ENCODE peak calls at places on chromosomes 1 and 21, in five cellular contexts. One of them, this sample, is unnamed.
A peak's percentile ranks its signal among the peaks of the same experiment; 100 is the strongest.

GRCh38 chr21:23463365-23463764 is 2143.9 kb downstream of the MRPL39 start:
- DNase-seq in GM23248: no peak
- DNase-seq in HCT116: no peak
- DNase-seq in tibial artery: no peak
- DNase-seq in Panc1: no peak
- DNase-seq in this sample: no peak

GRCh38 chr1:150516616-150517015 is 1.1 kb downstream of the FALEC start:
- DNase-seq in HCT116: no peak
- DNase-seq in tibial artery: no peak
- DNase-seq in Panc1: no peak
- DNase-seq in GM23248: no peak
- DNase-seq in this sample: no peak

GRCh38 chr1:25694591-25695007 is 78.0 kb downstream of the MAN1C1 start:
- DNase-seq in tibial artery: peak; percentile 36
- DNase-seq in HCT116: no peak
- DNase-seq in Panc1: no peak
- DNase-seq in GM23248: peak; percentile 66
- DNase-seq in this sample: no peak

GRCh38 chr1:8552820-8553397 is 235.0 kb downstream of the SLC45A1 start:
- DNase-seq in GM23248: no peak
- DNase-seq in HCT116: no peak
- DNase-seq in Panc1: no peak
- DNase-seq in tibial artery: no peak
- DNase-seq in this sample: no peak

GRCh38 chr21:29217818-29218252 is 80.9 kb upstream of the BACH1 start:
- DNase-seq in HCT116: peak; percentile 12
- DNase-seq in GM23248: peak; percentile 94
- DNase-seq in tibial artery: no peak
- DNase-seq in Panc1: peak; percentile 90
- DNase-seq in this sample: no peak

GRCh38 chr1:191575180-191575579 is 583.1 kb upstream of the RGS18 start:
- DNase-seq in Panc1: no peak
- DNase-seq in tibial artery: no peak
- DNase-seq in GM23248: no peak
- DNase-seq in HCT116: no peak
- DNase-seq in this sample: no peak

GRCh38 chr1:23446644-23447310 is 22.2 kb upstream of the TCEA3 start:
- DNase-seq in GM23248: no peak
- DNase-seq in tibial artery: no peak
- DNase-seq in Panc1: no peak
- DNase-seq in HCT116: no peak
- DNase-seq in this sample: no peak

GRCh38 chr1:190102757-190103326 is 374.8 kb downstream of the BRINP3 start:
- DNase-seq in HCT116: no peak
- DNase-seq in tibial artery: no peak
- DNase-seq in Panc1: no peak
- DNase-seq in GM23248: no peak
- DNase-seq in this sample: no peak

GRCh38 chr21:40340357-40340756 is 473.1 kb downstream of the PCP4 start:
- DNase-seq in Panc1: no peak
- DNase-seq in GM23248: no peak
- DNase-seq in HCT116: no peak
- DNase-seq in tibial artery: no peak
- DNase-seq in this sample: no peak

GRCh38 chr1:218066332-218066731 is 218.8 kb upstream of the RRP15 start:
- DNase-seq in GM23248: no peak
- DNase-seq in Panc1: no peak
- DNase-seq in tibial artery: no peak
- DNase-seq in HCT116: no peak
- DNase-seq in this sample: no peak

GRCh38 chr21:38244885-38245869 is 11.6 kb upstream of the KCNJ15 start:
- DNase-seq in GM23248: peak; percentile 98
- DNase-seq in tibial artery: no peak
- DNase-seq in Panc1: no peak
- DNase-seq in HCT116: no peak
- DNase-seq in this sample: peak; percentile 89

DNA sequence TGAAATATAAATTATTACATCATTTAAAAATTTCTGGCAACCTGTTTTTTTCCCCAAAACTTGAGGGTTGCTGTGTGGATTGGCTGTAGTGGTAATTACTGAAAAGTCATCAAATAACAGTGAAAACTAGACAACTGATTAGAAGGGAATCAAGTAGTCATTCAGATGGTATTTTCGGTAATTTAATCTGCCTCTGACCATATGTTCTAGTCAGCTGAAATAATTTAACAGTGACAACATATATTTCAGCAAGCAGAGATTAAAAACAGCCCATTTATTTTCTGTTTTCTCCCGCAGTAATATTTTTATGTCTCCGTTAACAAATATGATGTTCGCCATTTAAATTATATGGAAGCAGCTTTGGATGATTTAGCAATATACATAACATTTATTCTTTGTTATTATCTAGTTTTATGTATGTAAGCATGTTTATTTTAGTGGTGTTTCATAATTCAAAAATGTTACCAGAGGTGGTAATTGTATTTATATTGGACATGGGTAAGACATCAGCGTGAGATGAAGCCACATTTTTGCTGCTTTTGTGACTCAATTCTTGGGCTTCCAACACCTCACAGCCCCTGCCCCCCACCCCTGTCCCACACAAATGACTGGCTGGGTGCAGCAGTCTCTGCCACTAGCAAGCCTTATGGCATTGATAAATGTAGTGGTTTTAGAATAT is 104.4 kb downstream of the GALNT2 start:
- DNase-seq in HCT116: no peak
- DNase-seq in Panc1: no peak
- DNase-seq in tibial artery: no peak
- DNase-seq in GM23248: peak; percentile 79
- DNase-seq in this sample: no peak
- H3K4me1 ChIP-seq in HCT116: no peaks in the 10 kb centered on the region
- H3K4me1 ChIP-seq in Panc1: no peaks in the 10 kb centered on the region
- H3K4me1 ChIP-seq in tibial artery: no peaks in the 10 kb centered on the region
- H3K4me1 ChIP-seq in GM23248: peaks cover 26% of the 10 kb centered on the region
- H3K4me1 ChIP-seq in this sample: no peaks in the 10 kb centered on the region

GRCh38 chr1:98054786-98055185 is 134.0 kb upstream of the DPYD start:
- DNase-seq in GM23248: no peak
- DNase-seq in Panc1: no peak
- DNase-seq in tibial artery: no peak
- DNase-seq in HCT116: no peak
- DNase-seq in this sample: no peak

GRCh38 chr1:98055457-98055856 is 134.6 kb upstream of the DPYD start:
- DNase-seq in Panc1: no peak
- DNase-seq in GM23248: no peak
- DNase-seq in tibial artery: no peak
- DNase-seq in HCT116: no peak
- DNase-seq in this sample: no peak

GRCh38 chr1:98056781-98057180 is 135.9 kb upstream of the DPYD start:
- DNase-seq in tibial artery: no peak
- DNase-seq in GM23248: no peak
- DNase-seq in HCT116: no peak
- DNase-seq in Panc1: no peak
- DNase-seq in this sample: no peak

GRCh38 chr1:98053471-98054366 is 132.9 kb upstream of the DPYD start:
- DNase-seq in tibial artery: peak; percentile 48
- DNase-seq in HCT116: no peak
- DNase-seq in Panc1: no peak
- DNase-seq in GM23248: peak; percentile 85
- DNase-seq in this sample: peak; percentile 64

GRCh38 chr1:98054367-98054701 is 133.5 kb upstream of the DPYD start:
- DNase-seq in HCT116: no peak
- DNase-seq in tibial artery: no peak
- DNase-seq in Panc1: no peak
- DNase-seq in GM23248: no peak
- DNase-seq in this sample: no peak
- H3K27me3 ChIP-seq in HCT116: no peaks in the 10 kb centered on the region
- H3K27me3 ChIP-seq in tibial artery: peaks cover 2% of the 10 kb centered on the region
- H3K27me3 ChIP-seq in Panc1: no peaks in the 10 kb centered on the region
- H3K27me3 ChIP-seq in GM23248: no peaks in the 10 kb centered on the region
- H3K27me3 ChIP-seq in this sample: peaks cover 6% of the 10 kb centered on the region

GRCh38 chr1:153607381-153607780 is 5.6 kb downstream of the S100A16 start:
- DNase-seq in Panc1: no peak
- DNase-seq in tibial artery: no peak
- DNase-seq in HCT116: no peak
- DNase-seq in GM23248: no peak
- DNase-seq in this sample: no peak
- H3K4me1 ChIP-seq in Panc1: peaks cover 36% of the 10 kb centered on the region
- H3K4me1 ChIP-seq in tibial artery: no peaks in the 10 kb centered on the region
- H3K4me1 ChIP-seq in HCT116: peaks cover 54% of the 10 kb centered on the region
- H3K4me1 ChIP-seq in GM23248: peaks cover 27% of the 10 kb centered on the region
- H3K4me1 ChIP-seq in this sample: peaks cover 21% of the 10 kb centered on the region

GRCh38 chr1:110608247-110608646 is 2.1 kb upstream of the KCNA2 start:
- DNase-seq in tibial artery: no peak
- DNase-seq in GM23248: no peak
- DNase-seq in HCT116: no peak
- DNase-seq in Panc1: no peak
- DNase-seq in this sample: peak; percentile 38

GRCh38 chr1:110605901-110606783 is at the start of gene KCNA2:
- DNase-seq in GM23248: peak; percentile 32
- DNase-seq in tibial artery: no peak
- DNase-seq in Panc1: no peak
- DNase-seq in HCT116: no peak
- DNase-seq in this sample: no peak

GRCh38 chr1:110605446-110605845 is 712 bp downstream of the KCNA2 start:
- DNase-seq in Panc1: no peak
- DNase-seq in HCT116: no peak
- DNase-seq in tibial artery: no peak
- DNase-seq in GM23248: no peak
- DNase-seq in this sample: no peak

GRCh38 chr1:110606784-110607662 is 865 bp upstream of the KCNA2 start:
- DNase-seq in Panc1: no peak
- DNase-seq in tibial artery: no peak
- DNase-seq in GM23248: peak; percentile 23
- DNase-seq in HCT116: no peak
- DNase-seq in this sample: peak; percentile 34

DNA sequence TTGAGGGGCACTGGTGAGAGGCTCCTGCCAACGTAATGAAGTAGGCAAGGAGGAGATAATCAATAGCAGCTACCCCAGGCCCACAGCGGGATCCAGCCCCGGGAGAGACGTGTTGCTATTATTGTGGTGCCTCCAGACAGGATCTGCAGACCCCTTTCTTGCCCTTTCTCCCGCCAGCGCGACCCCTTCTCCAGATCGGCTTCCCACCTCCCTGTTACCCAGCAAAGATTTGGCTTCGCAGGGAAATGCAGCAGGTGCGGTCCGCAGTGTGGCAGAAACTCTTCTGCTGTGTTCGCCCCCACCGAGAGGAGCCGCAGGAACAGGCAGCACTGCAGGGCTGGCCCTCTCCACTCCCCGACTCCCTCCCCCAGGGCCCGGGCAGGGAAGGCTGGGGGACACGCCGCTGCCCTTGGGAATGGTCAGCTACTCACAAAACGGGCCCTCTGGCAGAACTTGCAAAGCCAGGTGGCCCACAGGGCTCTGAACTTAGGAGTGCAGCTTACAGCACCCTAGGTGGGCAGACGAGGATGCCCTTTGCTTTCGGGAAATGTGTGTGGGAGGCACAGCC is 1.6 kb upstream of the KCNA2 start:
- DNase-seq in tibial artery: no peak
- DNase-seq in Panc1: no peak
- DNase-seq in GM23248: no peak
- DNase-seq in HCT116: no peak
- DNase-seq in this sample: peak; percentile 29
- H3K27me3 ChIP-seq in tibial artery: no peaks in the 10 kb centered on the region
- H3K27me3 ChIP-seq in Panc1: peaks cover 7% of the 10 kb centered on the region
- H3K27me3 ChIP-seq in GM23248: peaks cover 59% of the 10 kb centered on the region
- H3K27me3 ChIP-seq in HCT116: peaks cover 3% of the 10 kb centered on the region
- H3K27me3 ChIP-seq in this sample: peaks cover 63% of the 10 kb centered on the region